ENCODE peak calls at places on chromosomes 11 and 22, in nine cellular contexts. F is nucleus accumbens; R is NCI-H774; U is activated CD4-positive, alpha-beta T cell treated with anti-CD3 and anti-CD28 coated beads, Interleukin-2, amount 10 ng/mL, durations not matched to agents 7 days and 5 days; H is C1 segment of cervical spinal cord; C is HT1080; M is activated CD4-positive, CD25-positive, alpha-beta regulatory T cell; K is ACHN; V is stimulated activated CD4-positive, alpha-beta T cell treated with anti-CD3 and anti-CD28 coated beads, TNF-alpha, amount 100 ng/mL, for 48 hours. O is an unnamed sample.

GRCh38 chr11:70128435-70128906 is 50.4 kb downstream of the ANO1 start:
- DNase-seq in M (no peak), R (no peak), F (no peak), V (no peak), K (no peak), U (no peak), C (peak), H (no peak), O (no peak)

GRCh38 chr22:49638788-49639187 is 188.9 kb downstream of the BRD1 start:
- DNase-seq in R (no peak), C (peak), V (no peak), U (no peak), M (no peak), K (peak), H (no peak), F (no peak), O (no peak)

GRCh38 chr11:13595166-13595565 is 73.3 kb upstream of the FAR1 start:
- DNase-seq in C (no peak), M (no peak), F (no peak), V (no peak), H (no peak), U (no peak), K (no peak), R (no peak), O (no peak)

GRCh38 chr11:18773681-18774080 is 17.9 kb downstream of the PTPN5 start:
- DNase-seq in K (no peak), M (no peak), U (no peak), H (no peak), F (no peak), R (no peak), V (no peak), C (no peak), O (no peak)

GRCh38 chr11:88338223-88338661 is 706 bp upstream of the CTSC start:
- DNase-seq in K (peak), R (no peak), V (peak), H (peak), C (no peak), M (no peak), F (no peak), U (peak), O (no peak)

GRCh38 chr11:32960553-32961164 is 55.0 kb upstream of the DEPDC7 start:
- DNase-seq in C (peak), M (no peak), V (no peak), U (no peak), F (no peak), H (no peak), R (peak), K (peak), O (no peak)

GRCh38 chr11:119298726-119299125 is 18.2 kb downstream of the MCAM start:
- DNase-seq in V (no peak), F (no peak), H (no peak), C (no peak), M (no peak), R (no peak), K (no peak), U (no peak), O (no peak)

GRCh38 chr11:21656065-21656464 is 536.8 kb upstream of the ANO5 start:
- DNase-seq in R (no peak), V (no peak), F (no peak), H (no peak), M (no peak), C (no peak), U (no peak), K (no peak), O (no peak)

GRCh38 chr11:133896028-133896427 is 50.7 kb upstream of the SPATA19 start:
- DNase-seq in K (no peak), C (no peak), F (no peak), V (no peak), U (peak), M (no peak), R (no peak), H (no peak), O (no peak)

GRCh38 chr11:89458646-89459045 is 32.5 kb downstream of the NOX4 start:
- DNase-seq in V (no peak), H (no peak), K (no peak), R (no peak), C (no peak), F (no peak), M (no peak), U (no peak), O (no peak)

GRCh38 chr22:32552540-32552939 is 77.9 kb downstream of the FBXO7 start:
- DNase-seq in U (no peak), V (no peak), C (no peak), K (no peak), F (no peak), R (no peak), H (no peak), M (no peak), O (no peak)

GRCh38 chr11:118608268-118609214 is 1.1 kb downstream of the PHLDB1 start:
- DNase-seq in F (no peak), H (peak), R (no peak), V (peak), K (peak), M (peak), C (peak), U (peak), O (no peak)

GRCh38 chr22:42636506-42636905 is 3.9 kb downstream of the ATP5MGL start:
- DNase-seq in C (no peak), K (no peak), F (no peak), V (no peak), H (no peak), M (no peak), U (no peak), R (no peak), O (no peak)

GRCh38 chr11:125101596-125101995 is 9.8 kb downstream of the TMEM218 start:
- DNase-seq in F (no peak), V (no peak), C (no peak), R (no peak), U (no peak), H (no peak), K (no peak), M (no peak), O (no peak)

GRCh38 chr11:23006730-23007129 is 146.5 kb upstream of the CCDC179 start:
- DNase-seq in U (no peak), H (no peak), V (no peak), F (no peak), R (no peak), K (no peak), C (no peak), M (no peak), O (no peak)

GRCh38 chr11:32090774-32091370 is at the start of gene RCN1:
- DNase-seq in C (peak), F (no peak), M (peak), U (peak), R (peak), K (peak), V (no peak), H (peak), O (no peak)

GRCh38 chr11:4882543-4882942 is 843 bp downstream of the OR51T1 start:
- DNase-seq in R (no peak), M (no peak), F (no peak), V (no peak), U (no peak), H (no peak), C (no peak), K (no peak), O (no peak)

GRCh38 chr11:680476-680875 is 14.5 kb downstream of the DEAF1 start:
- DNase-seq in F (no peak), H (no peak), R (no peak), U (no peak), M (no peak), C (no peak), V (no peak), K (no peak), O (no peak)

GRCh38 chr22:43734370-43735005 is 77.6 kb downstream of the EFCAB6 start:
- DNase-seq in M (no peak), R (no peak), F (no peak), U (no peak), V (no peak), C (no peak), H (no peak), K (no peak), O (no peak)

GRCh38 chr11:125141686-125142535 is 22.6 kb upstream of the PKNOX2 start:
- DNase-seq in H (no peak), K (peak), R (no peak), F (no peak), C (peak), M (peak), V (no peak), U (peak), O (peak)

GRCh38 chr11:15912291-15912690 is 444.1 kb downstream of the SOX6 start:
- DNase-seq in K (no peak), V (no peak), U (no peak), F (no peak), C (no peak), R (no peak), H (no peak), M (no peak), O (no peak)

GRCh38 chr22:49724030-49724892 is 103.4 kb downstream of the BRD1 start:
- DNase-seq in M (no peak), F (no peak), H (no peak), R (no peak), K (no peak), U (no peak), V (peak), C (no peak), O (no peak)

GRCh38 chr11:123434262-123434661 is 4.2 kb downstream of the GRAMD1B start:
- DNase-seq in C (peak), U (peak), K (peak), R (no peak), F (no peak), H (no peak), M (no peak), V (no peak), O (no peak)

GRCh38 chr11:113351061-113351460 is 36.5 kb upstream of the ANKK1 start:
- DNase-seq in M (no peak), H (no peak), U (no peak), R (peak), C (no peak), V (no peak), F (no peak), K (no peak), O (no peak)

GRCh38 chr11:94755494-94755893 is 12.7 kb upstream of the AMOTL1 start:
- DNase-seq in K (no peak), H (no peak), M (no peak), V (no peak), R (no peak), F (no peak), C (no peak), U (no peak), O (no peak)

GRCh38 chr11:19232910-19233503 is 7.7 kb downstream of the E2F8 start:
- DNase-seq in K (peak), H (no peak), M (no peak), R (no peak), V (no peak), U (no peak), F (no peak), C (peak), O (no peak)

GRCh38 chr11:117995472-117995871 is 9.3 kb downstream of the IL10RA start:
- DNase-seq in U (no peak), R (no peak), C (no peak), H (no peak), K (no peak), F (no peak), V (no peak), M (no peak), O (no peak)

GRCh38 chr11:30285416-30286121 is 37.3 kb upstream of the ARL14EP start:
- DNase-seq in R (no peak), U (no peak), K (no peak), V (no peak), M (no peak), F (no peak), H (no peak), C (no peak), O (no peak)

GRCh38 chr11:96019810-96020747 is 96.2 kb upstream of the MTMR2 start:
- DNase-seq in C (no peak), R (no peak), V (no peak), K (no peak), H (no peak), F (no peak), U (no peak), M (no peak), O (no peak)

GRCh38 chr22:45629469-45630089 is 42.1 kb upstream of the ATXN10 start:
- DNase-seq in R (peak), U (no peak), K (no peak), F (no peak), H (no peak), C (no peak), M (no peak), V (no peak), O (no peak)

GRCh38 chr22:24975813-24976341 is 23.4 kb downstream of the KIAA1671 start:
- DNase-seq in C (peak), K (peak), F (no peak), M (no peak), H (peak), U (no peak), V (no peak), R (no peak), O (no peak)

GRCh38 chr22:45912910-45913309 is 64.1 kb downstream of the WNT7B start:
- DNase-seq in C (no peak), H (no peak), F (no peak), U (no peak), M (no peak), R (no peak), K (no peak), V (no peak), O (no peak)

GRCh38 chr11:45379162-45379863 is 93.2 kb upstream of the SYT13 start:
- DNase-seq in K (no peak), R (no peak), H (no peak), M (no peak), U (no peak), F (no peak), C (no peak), V (no peak), O (no peak)

GRCh38 chr11:73404048-73404447 is 27.8 kb downstream of the RELT start:
- DNase-seq in U (no peak), C (peak), H (no peak), M (no peak), F (no peak), V (no peak), K (peak), R (peak), O (peak)

GRCh38 chr11:76665172-76665571 is 5.4 kb downstream of the LRRC32 start:
- DNase-seq in H (no peak), M (no peak), V (no peak), F (no peak), U (no peak), C (no peak), K (no peak), R (no peak), O (no peak)

GRCh38 chr11:9529333-9529648 is 44.2 kb upstream of the WEE1 start:
- DNase-seq in M (no peak), H (no peak), F (no peak), U (no peak), V (no peak), C (no peak), K (no peak), R (no peak), O (no peak)

GRCh38 chr11:67523556-67524479 is 572 bp upstream of the CABP2 start:
- DNase-seq in M (no peak), V (no peak), U (no peak), F (no peak), C (no peak), R (no peak), K (no peak), H (no peak), O (no peak)

GRCh38 chr11:2518112-2518982 is 73.5 kb downstream of the KCNQ1 start:
- DNase-seq in M (no peak), R (no peak), U (no peak), K (no peak), C (no peak), F (no peak), V (no peak), H (no peak), O (no peak)

GRCh38 chr11:126607776-126608625 is 252.5 kb downstream of the ST3GAL4 start:
- DNase-seq in V (no peak), F (no peak), M (no peak), U (no peak), H (no peak), K (no peak), C (no peak), R (no peak), O (no peak)

GRCh38 chr11:87779276-87780067 is 395.8 kb downstream of the RAB38 start:
- DNase-seq in F (no peak), C (no peak), R (no peak), V (no peak), M (no peak), U (no peak), K (no peak), H (no peak), O (no peak)

O was measured in caudate nucleus.